ENCODE peak calls at places on chromosomes 12 and 14, in five cellular contexts. One of them, this sample, is unnamed.

GRCh38 chr12:115443351-115443938 is 759.5 kb upstream of the TBX3 start:
- DNase-seq in CD8-positive, alpha-beta memory T cell: no peak
- DNase-seq in endothelial cell: no peak
- DNase-seq in AG08395: no peak
- DNase-seq in activated T-helper 1 cell treated with anti-CD3 and anti-CD28 coated beads, Interleukin-2, amount 50 U/mL, for 16 hours: no peak
- DNase-seq in this sample: no peak

GRCh38 chr12:3604750-3605638 is 114.0 kb downstream of the PRMT8 start:
- DNase-seq in CD8-positive, alpha-beta memory T cell: no peak
- DNase-seq in endothelial cell: peak
- DNase-seq in AG08395: peak
- DNase-seq in activated T-helper 1 cell treated with anti-CD3 and anti-CD28 coated beads, Interleukin-2, amount 50 U/mL, for 16 hours: no peak
- DNase-seq in this sample: peak

GRCh38 chr12:5723071-5723470 is 222.0 kb downstream of the ANO2 start:
- DNase-seq in CD8-positive, alpha-beta memory T cell: no peak
- DNase-seq in endothelial cell: no peak
- DNase-seq in AG08395: no peak
- DNase-seq in activated T-helper 1 cell treated with anti-CD3 and anti-CD28 coated beads, Interleukin-2, amount 50 U/mL, for 16 hours: no peak
- DNase-seq in this sample: no peak

GRCh38 chr14:76782885-76783566 is 21.8 kb downstream of the VASH1 start:
- DNase-seq in CD8-positive, alpha-beta memory T cell: no peak
- DNase-seq in endothelial cell: no peak
- DNase-seq in AG08395: no peak
- DNase-seq in activated T-helper 1 cell treated with anti-CD3 and anti-CD28 coated beads, Interleukin-2, amount 50 U/mL, for 16 hours: no peak
- DNase-seq in this sample: no peak

GRCh38 chr14:23034498-23035302 is at the start of gene PSMB5:
- DNase-seq in CD8-positive, alpha-beta memory T cell: peak
- DNase-seq in endothelial cell: peak
- DNase-seq in AG08395: peak
- DNase-seq in activated T-helper 1 cell treated with anti-CD3 and anti-CD28 coated beads, Interleukin-2, amount 50 U/mL, for 16 hours: peak
- DNase-seq in this sample: peak

GRCh38 chr14:101705733-101706508 is 55.6 kb upstream of the PPP2R5C start:
- DNase-seq in CD8-positive, alpha-beta memory T cell: peak
- DNase-seq in endothelial cell: no peak
- DNase-seq in AG08395: no peak
- DNase-seq in activated T-helper 1 cell treated with anti-CD3 and anti-CD28 coated beads, Interleukin-2, amount 50 U/mL, for 16 hours: peak
- DNase-seq in this sample: no peak

GRCh38 chr14:95467232-95467631 is 49.2 kb downstream of the SYNE3 start:
- DNase-seq in CD8-positive, alpha-beta memory T cell: no peak
- DNase-seq in endothelial cell: no peak
- DNase-seq in AG08395: no peak
- DNase-seq in activated T-helper 1 cell treated with anti-CD3 and anti-CD28 coated beads, Interleukin-2, amount 50 U/mL, for 16 hours: no peak
- DNase-seq in this sample: no peak

GRCh38 chr12:56346663-56347062 is 8.0 kb downstream of the IL23A start:
- DNase-seq in CD8-positive, alpha-beta memory T cell: no peak
- DNase-seq in endothelial cell: no peak
- DNase-seq in AG08395: no peak
- DNase-seq in activated T-helper 1 cell treated with anti-CD3 and anti-CD28 coated beads, Interleukin-2, amount 50 U/mL, for 16 hours: no peak
- DNase-seq in this sample: no peak

GRCh38 chr12:94149781-94150482 is 1.6 kb downstream of the PLXNC1 start:
- DNase-seq in CD8-positive, alpha-beta memory T cell: no peak
- DNase-seq in endothelial cell: peak
- DNase-seq in AG08395: no peak
- DNase-seq in activated T-helper 1 cell treated with anti-CD3 and anti-CD28 coated beads, Interleukin-2, amount 50 U/mL, for 16 hours: no peak
- DNase-seq in this sample: no peak

GRCh38 chr12:879641-880040 is 69.9 kb downstream of the RAD52 start:
- DNase-seq in CD8-positive, alpha-beta memory T cell: no peak
- DNase-seq in endothelial cell: no peak
- DNase-seq in AG08395: peak
- DNase-seq in activated T-helper 1 cell treated with anti-CD3 and anti-CD28 coated beads, Interleukin-2, amount 50 U/mL, for 16 hours: no peak
- DNase-seq in this sample: peak

GRCh38 chr12:8572507-8572906 is 31.8 kb upstream of the CLEC4E start:
- DNase-seq in CD8-positive, alpha-beta memory T cell: no peak
- DNase-seq in endothelial cell: no peak
- DNase-seq in AG08395: no peak
- DNase-seq in activated T-helper 1 cell treated with anti-CD3 and anti-CD28 coated beads, Interleukin-2, amount 50 U/mL, for 16 hours: no peak
- DNase-seq in this sample: no peak

This sample was measured in foreskin fibroblast.